ENCODE peak calls at places on chromosome 20, in six cellular contexts. K is NCI-H524 treated with DMSO at 0.1 percent for 48 hours, L is GM12865, E is GM23338, M is AG04450, S is amygdala. B is an unnamed sample.

GRCh38 chr20:31605902-31606677 is 1.0 kb downstream of the ID1 start:
- DNase-seq in L (no peak), M (no peak), K (no peak), E (peak), S (no peak), B (no peak)

GRCh38 chr20:15033269-15033668 is 695.9 kb upstream of the FLRT3 start:
- DNase-seq in S (no peak), K (no peak), L (no peak), E (no peak), M (no peak), B (no peak)

GRCh38 chr20:57397004-57397692 is 6.0 kb downstream of the RBM38 start:
- DNase-seq in S (no peak), K (no peak), E (no peak), L (peak), M (no peak), B (peak)

GRCh38 chr20:49785851-49786174 is 26.8 kb upstream of the SLC9A8 start:
- DNase-seq in M (no peak), K (no peak), L (peak), E (no peak), S (no peak), B (no peak)

GRCh38 chr20:6711950-6712634 is 55.4 kb upstream of the BMP2 start:
- DNase-seq in L (no peak), E (no peak), K (no peak), M (no peak), S (no peak), B (no peak)

GRCh38 chr20:51608060-51608459 is 65.5 kb upstream of the NFATC2 start:
- DNase-seq in M (no peak), E (no peak), L (peak), K (no peak), S (no peak), B (no peak)

GRCh38 chr20:44629542-44629941 is 22.0 kb downstream of the ADA start:
- DNase-seq in L (no peak), M (no peak), K (no peak), E (no peak), S (no peak), B (no peak)

GRCh38 chr20:61814244-61814643 is 251.4 kb downstream of the TAF4 start:
- DNase-seq in E (no peak), S (no peak), L (no peak), K (no peak), M (no peak), B (no peak)

GRCh38 chr20:62227977-62228958 is 8.2 kb upstream of the HRH3 start:
- DNase-seq in L (no peak), M (no peak), K (no peak), S (no peak), E (peak), B (peak)

GRCh38 chr20:34242879-34243278 is 1.7 kb downstream of the ASIP start:
- DNase-seq in M (no peak), L (no peak), E (no peak), K (no peak), S (no peak), B (no peak)

GRCh38 chr20:36826556-36827244 is 49.2 kb upstream of the TLDC2 start:
- DNase-seq in M (no peak), L (no peak), E (no peak), S (no peak), K (no peak), B (no peak)

GRCh38 chr20:56247954-56248782 is at the start of gene MC3R:
- DNase-seq in E (peak), K (peak), L (peak), M (no peak), S (no peak), B (peak)

GRCh38 chr20:49562341-49563014 is 5.5 kb downstream of the PTGIS start:
- DNase-seq in L (no peak), E (peak), K (no peak), S (no peak), M (peak), B (no peak)

GRCh38 chr20:11315506-11315905 is 602.2 kb upstream of the BTBD3 start:
- DNase-seq in S (no peak), K (no peak), E (no peak), L (no peak), M (no peak), B (no peak)

GRCh38 chr20:35912877-35913276 is 41.4 kb downstream of the SCAND1 start:
- DNase-seq in L (no peak), S (no peak), M (no peak), E (no peak), K (no peak), B (no peak)

GRCh38 chr20:59031326-59032022 is 661 bp downstream of the ATP5F1E start:
- DNase-seq in M (no peak), E (peak), L (peak), S (no peak), K (no peak), B (peak)

GRCh38 chr20:16944753-16945152 is 196.6 kb downstream of the OTOR start:
- DNase-seq in K (no peak), L (no peak), S (no peak), E (no peak), M (no peak), B (no peak)

GRCh38 chr20:54559890-54560289 is 84.5 kb downstream of the DOK5 start:
- DNase-seq in E (no peak), L (no peak), S (no peak), M (no peak), K (no peak), B (no peak)

GRCh38 chr20:57627339-57627738 is 7.1 kb upstream of the ZBP1 start:
- DNase-seq in S (no peak), E (no peak), M (no peak), K (no peak), L (no peak), B (no peak)

GRCh38 chr20:38499366-38499765 is 26.7 kb downstream of the RALGAPB start:
- DNase-seq in M (no peak), E (no peak), K (no peak), S (no peak), L (no peak), B (no peak)

GRCh38 chr20:14727485-14728170 is 390.2 kb upstream of the FLRT3 start:
- DNase-seq in L (no peak), M (no peak), S (no peak), E (no peak), K (no peak), B (no peak)

GRCh38 chr20:53574819-53575218 is 18.8 kb downstream of the ZNF217 start:
- DNase-seq in K (no peak), M (no peak), S (no peak), L (no peak), E (no peak), B (no peak)

GRCh38 chr20:2145376-2145775 is 43.7 kb downstream of the STK35 start:
- DNase-seq in M (no peak), L (no peak), E (no peak), K (no peak), S (no peak), B (no peak)

GRCh38 chr20:34883087-34883688 is 6.8 kb downstream of the ACSS2 start:
- DNase-seq in M (no peak), S (no peak), K (no peak), E (no peak), L (no peak), B (no peak)

GRCh38 chr20:22814475-22815205 is 220.5 kb upstream of the SSTR4 start:
- DNase-seq in S (no peak), K (no peak), L (no peak), M (no peak), E (no peak), B (no peak)